ENCODE peak calls at places on chromosomes 16 and 17, in five cellular contexts. K is dorsolateral prefrontal cortex, V is H7, I is occipital lobe, S is SHP77. Q is an unnamed sample.

GRCh38 chr16:51408357-51408756 is 257.3 kb upstream of the SALL1 start:
- DNase-seq in K (no peak), V (no peak), I (no peak), S (no peak), Q (no peak)

GRCh38 chr17:1390422-1391367 is 9.3 kb downstream of the YWHAE start:
- DNase-seq in K (no peak), V (no peak), I (no peak), S (no peak), Q (no peak)

GRCh38 chr17:68029512-68030215 is 5.9 kb upstream of the KPNA2 start:
- DNase-seq in K (no peak), V (no peak), I (no peak), S (peak; percentile 49), Q (no peak)

GRCh38 chr16:89828199-89828869 is at the start of gene SPIRE2:
- DNase-seq in K (no peak), V (peak; percentile 96), I (peak; percentile 18), S (peak; percentile 39), Q (peak; percentile 63)

GRCh38 chr17:82647593-82648164 is 565 bp downstream of the WDR45B start:
- DNase-seq in K (no peak), V (peak; percentile 91), I (no peak), S (no peak), Q (peak; percentile 55)

GRCh38 chr17:45042346-45043120 is 8.9 kb downstream of the DCAKD start:
- DNase-seq in K (no peak), V (peak; percentile 49), I (no peak), S (no peak), Q (no peak)

GRCh38 chr17:3935140-3935542 is 18.9 kb upstream of the P2RX1 start:
- DNase-seq in K (no peak), V (peak; percentile 92), I (no peak), S (peak; percentile 90), Q (no peak)

GRCh38 chr16:20385844-20386832 is 18.4 kb downstream of the PDILT start:
- DNase-seq in K (peak; percentile 58), V (peak; percentile 84), I (peak; percentile 17), S (peak; percentile 5), Q (peak; percentile 47)

GRCh38 chr17:50027639-50028206 is 28.2 kb upstream of the ITGA3 start:
- DNase-seq in K (no peak), V (peak; percentile 69), I (no peak), S (no peak), Q (no peak)

GRCh38 chr17:76408037-76408849 is 23.8 kb downstream of the SPHK1 start:
- DNase-seq in K (peak; percentile 42), V (peak; percentile 89), I (peak; percentile 34), S (peak; percentile 35), Q (peak; percentile 64)

GRCh38 chr16:12319464-12320030 is 343.0 kb downstream of the SNX29 start:
- DNase-seq in K (no peak), V (no peak), I (no peak), S (peak; percentile 70), Q (no peak)

GRCh38 chr16:16052916-16053315 is 103.5 kb downstream of the ABCC1 start:
- DNase-seq in K (no peak), V (no peak), I (no peak), S (no peak), Q (no peak)

GRCh38 chr17:3870871-3871306 is 22.0 kb downstream of the CAMKK1 start:
- DNase-seq in K (no peak), V (no peak), I (no peak), S (no peak), Q (no peak)

GRCh38 chr17:2945299-2945698 is 118.1 kb downstream of the OR1D5 start:
- DNase-seq in K (no peak), V (no peak), I (no peak), S (no peak), Q (no peak)